ENCODE peak calls at places on chromosomes 6 and 20, in nine cellular contexts. Z, J, W, M, X, F, K, Y and N are unnamed samples.

GRCh38 chr6:48733581-48733980 is 622.6 kb upstream of the PTCHD4 start:
- DNase-seq in F (no peak), Z (no peak), M (no peak), K (no peak), X (no peak), Y (no peak), W (no peak), J (no peak), N (no peak)

GRCh38 chr6:169939554-169940164 is 188.2 kb downstream of the ERMARD start:
- DNase-seq in K (no peak), F (peak; percentile 79), X (no peak), J (no peak), W (no peak), Y (no peak), M (no peak), Z (peak; percentile 67), N (no peak)

GRCh38 chr6:113655761-113656160 is 201.4 kb upstream of the MARCKS start:
- DNase-seq in W (no peak), Z (no peak), J (no peak), X (no peak), Y (no peak), K (no peak), M (no peak), F (no peak), N (no peak)

GRCh38 chr6:80454197-80454596 is 347.7 kb downstream of the BCKDHB start:
- DNase-seq in X (no peak), Y (no peak), K (no peak), W (peak; percentile 37), J (no peak), F (no peak), Z (no peak), M (no peak), N (no peak)

GRCh38 chr20:46111028-46111835 is 6.9 kb upstream of the CD40 start:
- DNase-seq in W (no peak), X (no peak), Z (no peak), K (no peak), F (no peak), J (peak; percentile 28), Y (no peak), M (no peak), N (peak; percentile 74)

GRCh38 chr6:131952886-131953509 is 1.8 kb upstream of the CCN2 start:
- DNase-seq in K (no peak), J (no peak), Y (no peak), M (no peak), F (no peak), X (no peak), W (no peak), Z (no peak), N (no peak)

GRCh38 chr6:53302678-53303360 is 45.9 kb downstream of the ELOVL5 start:
- DNase-seq in Y (no peak), K (no peak), M (no peak), J (no peak), Z (no peak), X (peak; percentile 51), W (no peak), F (no peak), N (no peak)

GRCh38 chr6:101537917-101538316 is 144.4 kb downstream of the GRIK2 start:
- DNase-seq in Y (no peak), F (no peak), M (no peak), X (no peak), Z (no peak), J (no peak), K (no peak), W (no peak), N (no peak)

GRCh38 chr6:19869464-19869863 is 32.3 kb downstream of the ID4 start:
- DNase-seq in F (no peak), Y (no peak), K (no peak), Z (no peak), M (no peak), W (no peak), J (no peak), X (peak; percentile 7), N (no peak)

GRCh38 chr6:127420558-127420957 is 38.6 kb downstream of the KIAA0408 start:
- DNase-seq in K (no peak), Y (peak; percentile 35), X (peak; percentile 84), W (peak; percentile 88), F (no peak), Z (peak; percentile 74), J (peak; percentile 41), M (peak; percentile 53), N (peak; percentile 85)

DNA sequence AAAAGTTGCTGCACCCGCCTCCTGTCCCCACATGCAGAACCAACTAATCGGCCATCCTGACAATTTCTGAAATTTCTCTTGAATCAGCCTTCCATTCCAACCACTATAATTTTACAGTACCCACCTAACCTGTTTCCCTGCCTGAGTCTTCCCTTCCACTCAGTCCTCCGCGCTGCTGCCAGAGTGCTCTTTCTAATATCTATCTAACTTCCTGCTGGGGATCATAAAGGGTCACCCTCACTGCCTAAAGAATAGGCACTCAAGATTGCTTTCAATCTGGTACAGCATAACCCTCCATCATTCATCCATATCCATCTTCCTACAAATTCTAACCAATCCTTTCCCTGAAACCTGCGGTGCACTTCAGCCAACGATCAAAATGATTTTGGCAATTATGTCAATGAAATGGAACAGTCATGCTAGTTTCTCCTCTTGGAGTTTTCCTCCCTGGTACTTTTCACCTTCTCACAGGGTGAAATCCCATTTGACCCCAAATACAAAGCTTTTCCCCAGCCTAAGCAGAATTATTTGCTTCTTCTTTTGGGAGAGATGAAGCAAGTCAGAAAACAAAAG is 117.5 kb upstream of the BEND6 start:
- DNase-seq in X (no peak), W (no peak), J (no peak), Z (no peak), Y (no peak), M (no peak), K (no peak), F (no peak), N (no peak)
- H3K4me1 ChIP-seq in X (peaks cover 45% of the 10 kb centered on the region), W (peaks cover 30% of the 10 kb centered on the region), J (no peaks in the 10 kb centered on the region), Z (no peaks in the 10 kb centered on the region), Y (no peaks in the 10 kb centered on the region), M (no peaks in the 10 kb centered on the region), K (peaks cover 37% of the 10 kb centered on the region), F (no peaks in the 10 kb centered on the region), N (peaks cover 43% of the 10 kb centered on the region)

GRCh38 chr6:108763931-108764579 is 84.2 kb upstream of the ARMC2 start:
- DNase-seq in W (no peak), K (no peak), J (no peak), X (no peak), Z (no peak), F (peak; percentile 9), M (no peak), Y (no peak), N (no peak)

GRCh38 chr6:108762394-108762793 is 85.8 kb upstream of the ARMC2 start:
- DNase-seq in Y (no peak), M (no peak), K (no peak), F (no peak), X (no peak), Z (no peak), J (no peak), W (no peak), N (no peak)

GRCh38 chr6:108757357-108757756 is 90.9 kb upstream of the ARMC2 start:
- DNase-seq in Z (no peak), Y (no peak), X (no peak), W (no peak), F (no peak), K (no peak), J (no peak), M (no peak), N (no peak)

GRCh38 chr6:108758884-108759283 is 89.3 kb upstream of the ARMC2 start:
- DNase-seq in X (no peak), M (no peak), K (no peak), Z (no peak), W (no peak), J (no peak), F (no peak), Y (no peak), N (no peak)

DNA sequence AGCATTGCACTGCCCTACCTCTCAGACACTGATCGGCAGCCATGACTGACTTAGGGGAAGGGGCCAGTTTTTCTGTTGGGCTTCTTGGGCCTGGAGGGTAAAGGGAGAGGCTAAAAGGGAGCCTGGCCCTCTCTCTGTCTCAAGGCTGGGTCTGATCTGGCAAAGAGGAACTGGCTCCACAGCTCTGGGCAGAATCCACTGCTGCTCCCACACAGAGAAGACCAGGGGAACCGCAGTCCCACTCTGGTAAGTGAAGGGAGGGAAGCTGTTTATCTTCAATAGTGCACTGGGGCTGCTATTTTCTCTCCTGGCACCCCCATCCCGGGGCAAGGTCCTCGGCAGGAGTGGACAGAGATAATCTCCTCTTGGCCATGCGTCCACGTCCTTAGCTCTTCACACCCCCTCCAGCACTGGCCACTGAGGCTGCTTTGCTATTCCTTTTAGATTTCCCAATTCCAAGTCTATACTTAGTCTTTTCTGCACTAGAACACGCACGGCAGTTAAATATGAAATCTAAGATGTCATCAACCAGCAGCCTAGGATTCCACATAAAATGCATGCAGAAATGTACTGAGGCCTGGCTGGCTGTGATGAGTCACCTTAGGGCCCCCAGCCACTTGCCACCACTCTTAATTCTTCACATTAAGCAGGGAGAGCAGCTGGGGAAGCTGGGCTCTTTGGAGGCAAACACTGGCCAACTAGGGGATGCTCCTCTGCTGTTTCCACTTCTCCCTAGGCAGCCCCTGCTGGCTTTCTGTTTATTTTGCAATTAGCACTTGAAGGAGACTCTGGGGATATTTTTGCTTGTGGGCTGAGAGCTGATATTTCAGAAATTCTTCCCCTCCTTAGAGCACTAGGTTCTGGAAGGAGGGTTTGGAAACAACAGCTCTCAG is 87.8 kb upstream of the ARMC2 start:
- DNase-seq in X (no peak), M (no peak), W (no peak), K (no peak), Z (no peak), J (no peak), Y (no peak), F (peak; percentile 89), N (no peak)
- TF ChIP-seq POLR2A in X (no peak), M (no peak), W (no peak), K (no peak), Z (no peak), J (no peak), Y (no peak), F (no peak), N (no peak)

GRCh38 chr20:31694842-31695593 is 27.6 kb downstream of the BCL2L1 start:
- DNase-seq in K (no peak), M (no peak), Y (no peak), Z (no peak), J (no peak), X (no peak), W (no peak), F (no peak), N (no peak)

GRCh38 chr20:31695849-31696804 is 26.5 kb downstream of the BCL2L1 start:
- DNase-seq in W (peak; percentile 84), Z (no peak), Y (peak; percentile 73), M (peak; percentile 49), X (peak; percentile 92), J (no peak), K (no peak), F (no peak), N (no peak)

GRCh38 chr20:31691646-31692275 is 30.9 kb downstream of the BCL2L1 start:
- DNase-seq in F (no peak), X (no peak), Y (no peak), J (no peak), M (no peak), W (no peak), K (no peak), Z (no peak), N (no peak)

GRCh38 chr20:31693402-31693801 is 29.3 kb downstream of the BCL2L1 start:
- DNase-seq in W (no peak), Y (no peak), J (no peak), X (no peak), M (no peak), K (no peak), Z (no peak), F (no peak), N (no peak)

GRCh38 chr20:31693987-31694661 is 28.5 kb downstream of the BCL2L1 start:
- DNase-seq in X (no peak), K (no peak), F (no peak), M (no peak), Y (no peak), W (no peak), J (no peak), Z (no peak), N (no peak)
- H3K4me1 ChIP-seq in X (peaks cover 99% of the 10 kb centered on the region), K (peaks cover 86% of the 10 kb centered on the region), F (peaks cover 44% of the 10 kb centered on the region), M (peaks cover 66% of the 10 kb centered on the region), Y (peaks cover 51% of the 10 kb centered on the region), W (peaks cover 79% of the 10 kb centered on the region), J (peaks cover 44% of the 10 kb centered on the region), Z (peaks cover 69% of the 10 kb centered on the region), N (peaks cover 17% of the 10 kb centered on the region)

GRCh38 chr20:32483351-32484220 is 101.5 kb downstream of the NOL4L start:
- DNase-seq in M (peak; percentile 84), Y (peak; percentile 88), K (peak; percentile 86), J (no peak), Z (peak; percentile 93), X (peak; percentile 84), F (no peak), W (peak; percentile 3), N (peak; percentile 86)
- TF ChIP-seq POLR2A in M (peak; percentile 45), Y (peak; percentile 47), K (no peak), J (no peak), Z (no peak), X (peak; percentile 54), F (no peak), W (no peak), N (peak; percentile 24)